ENCODE peak calls at places on chromosomes 13 and 19, in seven cellular contexts. N is neural progenitor cell, Q is GM23338, Z is hepatocyte, L is A673, B is endothelial cell of umbilical vein, F is K562. V is an unnamed sample.
A peak's percentile ranks its signal among the peaks of the same experiment; 100 is the strongest.

GRCh38 chr13:35866801-35867200 is 264.4 kb downstream of the DCLK1 start:
- DNase-seq in N (no peak), Q (no peak), Z (no peak), L (no peak), B (no peak), F (no peak), V (no peak)

GRCh38 chr13:54965881-54966280 is 1937.3 kb downstream of the OLFM4 start:
- DNase-seq in N (no peak), Q (no peak), Z (peak; percentile 7), L (no peak), B (no peak), F (no peak), V (no peak)

GRCh38 chr19:33654840-33655508 is 33.2 kb downstream of the CHST8 start:
- DNase-seq in N (no peak), Q (no peak), Z (no peak), L (no peak), B (no peak), F (no peak), V (no peak)

GRCh38 chr13:94073006-94073744 is 406.3 kb downstream of the DCT start:
- DNase-seq in N (no peak), Q (peak; percentile 14), Z (no peak), L (no peak), B (no peak), F (no peak), V (peak; percentile 12)

GRCh38 chr13:84574851-84575250 is 692.6 kb upstream of the SLITRK1 start:
- DNase-seq in N (no peak), Q (no peak), Z (peak; percentile 6), L (peak; percentile 42), B (no peak), F (no peak), V (no peak)

GRCh38 chr19:47848871-47849473 is 10.1 kb upstream of the TPRX2 start:
- DNase-seq in N (peak; percentile 96), Q (peak; percentile 93), Z (peak; percentile 51), L (peak; percentile 49), B (no peak), F (peak; percentile 74), V (no peak)

GRCh38 chr19:48648134-48648533 is 2.1 kb upstream of the CA11 start:
- DNase-seq in N (no peak), Q (no peak), Z (no peak), L (no peak), B (no peak), F (peak; percentile 38), V (no peak)

GRCh38 chr13:111597041-111598017 is 276.9 kb downstream of the TEX29 start:
- DNase-seq in N (peak; percentile 7), Q (peak; percentile 41), Z (no peak), L (no peak), B (no peak), F (no peak), V (no peak)

GRCh38 chr19:53908106-53908932 is 759 bp upstream of the CACNG7 start:
- DNase-seq in N (peak; percentile 88), Q (peak; percentile 95), Z (peak; percentile 49), L (peak; percentile 85), B (peak; percentile 31), F (peak; percentile 75), V (peak; percentile 21)

GRCh38 chr13:111005808-111006494 is 91.1 kb upstream of the ANKRD10 start:
- DNase-seq in N (no peak), Q (no peak), Z (no peak), L (no peak), B (peak; percentile 84), F (no peak), V (no peak)

GRCh38 chr13:111114362-111115050 is 604 bp upstream of the ARHGEF7 start:
- DNase-seq in N (peak; percentile 53), Q (peak; percentile 68), Z (peak; percentile 64), L (no peak), B (peak; percentile 32), F (no peak), V (peak; percentile 9)

GRCh38 chr13:24050292-24050711 is 110.2 kb upstream of the SPATA13 start:
- DNase-seq in N (no peak), Q (no peak), Z (no peak), L (peak; percentile 28), B (no peak), F (no peak), V (peak; percentile 50)

GRCh38 chr19:13953021-13953531 is 767 bp downstream of the DCAF15 start:
- DNase-seq in N (peak; percentile 63), Q (peak; percentile 46), Z (peak; percentile 59), L (peak; percentile 31), B (peak; percentile 15), F (peak; percentile 78), V (peak; percentile 71)

GRCh38 chr13:98541211-98541610 is 35.7 kb downstream of the STK24 start:
- DNase-seq in N (no peak), Q (no peak), Z (no peak), L (no peak), B (peak; percentile 54), F (no peak), V (no peak)

DNA sequence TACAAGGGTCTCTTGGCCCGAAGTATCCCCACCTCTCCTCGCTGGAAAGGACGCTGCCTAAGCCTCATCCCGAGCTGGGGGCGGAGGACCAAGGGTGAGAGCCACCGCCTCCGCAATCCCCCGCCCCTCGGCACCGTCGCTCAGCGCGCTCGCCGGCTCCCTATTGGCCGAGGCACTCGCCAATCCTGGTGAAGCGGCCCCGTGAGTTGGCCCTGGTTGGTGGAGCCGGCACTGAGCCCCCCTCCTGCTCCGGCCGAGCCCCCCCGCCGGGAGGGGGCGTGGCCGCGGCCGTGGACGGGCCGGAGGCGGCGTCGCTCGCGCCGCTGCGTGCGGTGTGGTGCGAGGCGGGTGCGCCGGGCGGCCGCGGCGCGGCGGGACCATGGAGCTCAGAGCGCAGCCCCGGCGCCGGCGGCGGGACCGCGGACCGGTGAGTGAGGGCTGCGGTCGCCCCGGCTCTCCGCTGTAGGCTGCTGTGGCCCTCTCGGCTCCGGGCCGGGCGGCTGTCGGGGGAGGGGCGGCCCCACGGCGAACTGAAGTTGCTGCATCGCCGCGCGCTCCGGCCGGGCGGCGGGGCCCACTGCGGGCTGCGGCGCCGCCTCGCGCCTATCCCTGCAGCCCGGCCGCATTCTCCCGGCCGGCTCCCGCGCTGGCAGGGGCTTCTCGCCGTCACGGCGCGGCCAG is at the start of gene WASF3:
- DNase-seq in N (peak; percentile 99), Q (peak; percentile 97), Z (peak; percentile 97), L (peak; percentile 91), B (peak; percentile 95), F (peak; percentile 84), V (peak; percentile 92)
- H3K27ac ChIP-seq in N (peak within 1 kb of the TSS; percentile 49), Q (no peak within 1 kb of the TSS), Z (peak within 1 kb of the TSS; percentile 55), L (no peak within 1 kb of the TSS), B (peak within 1 kb of the TSS; percentile 20), F (no peak within 1 kb of the TSS), V (no peak within 1 kb of the TSS)

GRCh38 chr19:36939153-36939552 is 23.0 kb downstream of the ZNF568 start:
- DNase-seq in N (no peak), Q (peak; percentile 52), Z (no peak), L (no peak), B (no peak), F (peak; percentile 2), V (no peak)
- TF ChIP-seq CTCF in N (no peak), Q (peak; percentile 58), Z (no peak), L (peak; percentile 26), B (no peak), F (no peak), V (no peak)

GRCh38 chr19:42177686-42178019 is 39.8 kb downstream of the DEDD2 start:
- DNase-seq in N (no peak), Q (no peak), Z (no peak), L (no peak), B (no peak), F (no peak), V (no peak)

GRCh38 chr19:42176990-42177685 is 40.3 kb downstream of the DEDD2 start:
- DNase-seq in N (peak; percentile 96), Q (peak; percentile 90), Z (peak; percentile 91), L (peak; percentile 88), B (peak; percentile 60), F (peak; percentile 70), V (peak; percentile 76)

GRCh38 chr19:42179501-42179817 is 38.0 kb downstream of the DEDD2 start:
- DNase-seq in N (peak; percentile 79), Q (no peak), Z (no peak), L (no peak), B (no peak), F (no peak), V (no peak)

GRCh38 chr19:42176649-42176989 is 40.9 kb downstream of the DEDD2 start:
- DNase-seq in N (peak; percentile 76), Q (peak; percentile 52), Z (no peak), L (no peak), B (no peak), F (no peak), V (no peak)

GRCh38 chr19:42178791-42179500 is 38.5 kb downstream of the DEDD2 start:
- DNase-seq in N (no peak), Q (peak; percentile 85), Z (no peak), L (peak; percentile 33), B (no peak), F (peak; percentile 37), V (no peak)
- TF ChIP-seq EZH2 in N (no peak), Q (peak; percentile 53), Z (no peak), L (no peak), B (no peak), F (no peak), V (peak; percentile 52)

GRCh38 chr19:4539697-4540581 is at the start of gene LRG1:
- DNase-seq in N (no peak), Q (peak; percentile 54), Z (peak; percentile 73), L (no peak), B (peak; percentile 30), F (peak; percentile 91), V (no peak)
- H3K27ac ChIP-seq in N (no peak within 1 kb of the TSS), Q (no peak within 1 kb of the TSS), Z (peak within 1 kb of the TSS; percentile 30), L (no peak within 1 kb of the TSS), B (no peak within 1 kb of the TSS), F (peak within 1 kb of the TSS; percentile 82), V (no peak within 1 kb of the TSS)

DNA sequence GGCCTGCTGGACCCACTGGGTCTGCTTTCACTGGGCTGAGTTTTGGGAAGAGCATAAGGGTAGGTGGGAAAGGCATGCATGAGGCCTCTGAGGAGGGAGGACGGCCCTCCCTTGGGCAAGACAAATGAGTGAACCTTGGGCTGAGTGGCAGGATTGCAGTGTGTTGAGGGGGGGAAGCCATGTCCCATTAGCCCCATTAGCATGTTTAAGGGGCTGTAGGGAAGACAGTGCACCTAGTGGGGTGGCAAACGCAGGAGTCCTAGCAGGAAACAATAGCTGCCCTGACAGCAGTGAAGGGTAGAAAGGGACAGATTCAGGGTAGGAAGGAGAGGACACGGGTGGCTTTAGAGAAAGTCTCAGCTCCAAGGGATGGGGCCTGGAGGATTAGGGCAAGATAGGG is 3.1 kb upstream of the ZBTB45 start:
- DNase-seq in N (no peak), Q (no peak), Z (no peak), L (no peak), B (no peak), F (no peak), V (no peak)
- TF ChIP-seq CTCF in N (no peak), Q (no peak), Z (no peak), L (no peak), B (no peak), F (no peak), V (no peak)

GRCh38 chr13:70098669-70099068 is 9.0 kb upstream of the ATXN8OS start:
- DNase-seq in N (no peak), Q (peak; percentile 23), Z (peak; percentile 8), L (peak; percentile 4), B (peak; percentile 14), F (no peak), V (no peak)
- TF ChIP-seq EZH2 in N (no peak), Q (no peak), Z (no peak), L (no peak), B (no peak), F (no peak), V (no peak)